ENCODE peak calls at places on chromosomes 1 and 21, in six cellular contexts. N, Y, O, G, B and V are unnamed samples.

GRCh38 chr1:171999756-172000155 is 158.5 kb downstream of the DNM3 start:
- DNase-seq in N (no peak), Y (no peak), O (peak), G (no peak), B (no peak), V (no peak)

GRCh38 chr21:34204021-34204420 is 130.6 kb downstream of the MRPS6 start:
- DNase-seq in N (no peak), Y (no peak), O (no peak), G (no peak), B (no peak), V (no peak)

GRCh38 chr1:8419172-8419571 is 101.3 kb downstream of the SLC45A1 start:
- DNase-seq in N (no peak), Y (no peak), O (no peak), G (no peak), B (no peak), V (no peak)

GRCh38 chr1:62131093-62131725 is 63.4 kb upstream of the L1TD1 start:
- DNase-seq in N (peak), Y (peak), O (peak), G (peak), B (peak), V (no peak)

GRCh38 chr1:88763649-88764406 is 79.8 kb downstream of the PKN2 start:
- DNase-seq in N (peak), Y (no peak), O (peak), G (no peak), B (no peak), V (no peak)

GRCh38 chr1:163874070-163874469 is 552.3 kb downstream of the NUF2 start:
- DNase-seq in N (no peak), Y (no peak), O (no peak), G (no peak), B (no peak), V (no peak)

GRCh38 chr1:100834779-100835645 is 59.6 kb downstream of the EXTL2 start:
- DNase-seq in N (no peak), Y (no peak), O (no peak), G (peak), B (peak), V (no peak)

GRCh38 chr1:240093120-240093961 is 1.7 kb downstream of the FMN2 start:
- DNase-seq in N (no peak), Y (peak), O (no peak), G (no peak), B (no peak), V (no peak)

GRCh38 chr1:20233394-20233793 is 47.1 kb upstream of the PLA2G2C start:
- DNase-seq in N (no peak), Y (peak), O (no peak), G (peak), B (no peak), V (no peak)

GRCh38 chr1:154611150-154611865 is 3.3 kb upstream of the ADAR start:
- DNase-seq in N (no peak), Y (no peak), O (no peak), G (no peak), B (no peak), V (no peak)

GRCh38 chr1:230809205-230809990 is 58.9 kb downstream of the C1orf198 start:
- DNase-seq in N (no peak), Y (no peak), O (no peak), G (no peak), B (no peak), V (no peak)

GRCh38 chr1:48215222-48215621 is 7.3 kb upstream of the SLC5A9 start:
- DNase-seq in N (no peak), Y (no peak), O (no peak), G (no peak), B (no peak), V (no peak)

GRCh38 chr1:203028784-203029553 is 2.7 kb downstream of the PPFIA4 start:
- DNase-seq in N (no peak), Y (no peak), O (no peak), G (no peak), B (no peak), V (no peak)

GRCh38 chr1:220880726-220881506 is 1.7 kb downstream of the HLX start:
- DNase-seq in N (peak), Y (peak), O (peak), G (no peak), B (no peak), V (no peak)

GRCh38 chr1:229815076-229815475 is 189.0 kb downstream of the URB2 start:
- DNase-seq in N (no peak), Y (no peak), O (no peak), G (no peak), B (no peak), V (no peak)

GRCh38 chr1:182634306-182635072 is 30.3 kb upstream of the RGS16 start:
- DNase-seq in N (no peak), Y (no peak), O (no peak), G (no peak), B (no peak), V (no peak)

GRCh38 chr1:16351449-16351993 is 759 bp downstream of the FBXO42 start:
- DNase-seq in N (no peak), Y (peak), O (no peak), G (peak), B (no peak), V (no peak)

GRCh38 chr1:183039985-183040447 is 16.8 kb downstream of the LAMC1 start:
- DNase-seq in N (no peak), Y (no peak), O (peak), G (peak), B (no peak), V (peak)

GRCh38 chr1:63721531-63722189 is 52.2 kb upstream of the ROR1 start:
- DNase-seq in N (no peak), Y (no peak), O (peak), G (no peak), B (no peak), V (no peak)

GRCh38 chr1:2314803-2315710 is 76.3 kb downstream of the MORN1 start:
- DNase-seq in N (peak), Y (peak), O (no peak), G (peak), B (peak), V (no peak)

GRCh38 chr1:205800973-205801703 is 11.9 kb downstream of the SLC41A1 start:
- DNase-seq in N (no peak), Y (no peak), O (no peak), G (no peak), B (no peak), V (no peak)

GRCh38 chr1:212981571-212982328 is 31.4 kb downstream of the VASH2 start:
- DNase-seq in N (no peak), Y (no peak), O (no peak), G (no peak), B (no peak), V (no peak)

GRCh38 chr1:158094571-158094970 is 86.1 kb upstream of the CD1D start:
- DNase-seq in N (no peak), Y (no peak), O (no peak), G (no peak), B (no peak), V (no peak)

GRCh38 chr1:15141933-15142647 is 11.5 kb upstream of the TMEM51 start:
- DNase-seq in N (peak), Y (no peak), O (peak), G (peak), B (no peak), V (peak)

GRCh38 chr1:40782371-40782956 is 1.1 kb upstream of the KCNQ4 start:
- DNase-seq in N (no peak), Y (peak), O (no peak), G (no peak), B (peak), V (no peak)

GRCh38 chr1:30191154-30191702 is 532.2 kb downstream of the MATN1 start:
- DNase-seq in N (peak), Y (no peak), O (peak), G (no peak), B (no peak), V (no peak)